ENCODE peak calls at places on chromosomes 7 and 10, in four cellular contexts. Z, I, A and V are unnamed samples.

GRCh38 chr10:30694492-30695228 is 65.1 kb upstream of the LYZL2 start:
- DNase-seq in Z (no peak), I (no peak), A (no peak), V (no peak)

GRCh38 chr7:134452419-134452827 is 6.5 kb downstream of the AKR1B1 start:
- DNase-seq in Z (no peak), I (no peak), A (no peak), V (no peak)

GRCh38 chr7:143258830-143259229 is 4.4 kb upstream of the GSTK1 start:
- DNase-seq in Z (peak), I (no peak), A (no peak), V (no peak)

GRCh38 chr7:98210513-98211220 is 572 bp upstream of the BHLHA15 start:
- DNase-seq in Z (no peak), I (peak), A (no peak), V (no peak)

GRCh38 chr10:6473901-6474370 is 106.1 kb downstream of the PRKCQ start:
- DNase-seq in Z (peak), I (no peak), A (no peak), V (no peak)

GRCh38 chr7:79453558-79454324 is at the start of gene MAGI2:
- DNase-seq in Z (no peak), I (peak), A (peak), V (no peak)

GRCh38 chr7:120813089-120813488 is 44.9 kb downstream of the TSPAN12 start:
- DNase-seq in Z (no peak), I (no peak), A (no peak), V (no peak)

GRCh38 chr10:125160856-125161569 is 650 bp upstream of the CTBP2 start:
- DNase-seq in Z (no peak), I (peak), A (no peak), V (peak)

GRCh38 chr10:110530131-110530831 is 32.6 kb downstream of the DUSP5 start:
- DNase-seq in Z (no peak), I (peak), A (peak), V (peak)

GRCh38 chr10:46268076-46268881 is 18.5 kb upstream of the ANTXRL start:
- DNase-seq in Z (peak), I (no peak), A (no peak), V (no peak)

GRCh38 chr7:83798489-83798888 is 149.6 kb upstream of the SEMA3E start:
- DNase-seq in Z (peak), I (no peak), A (no peak), V (no peak)

GRCh38 chr7:134905375-134905774 is 80.9 kb upstream of the AGBL3 start:
- DNase-seq in Z (no peak), I (no peak), A (no peak), V (no peak)

GRCh38 chr10:103470755-103471653 is 8.0 kb downstream of the CALHM3 start:
- DNase-seq in Z (peak), I (no peak), A (no peak), V (no peak)

GRCh38 chr10:114502071-114502470 is 97.8 kb upstream of the AFAP1L2 start:
- DNase-seq in Z (no peak), I (no peak), A (no peak), V (no peak)

GRCh38 chr7:77253151-77253550 is 53.5 kb upstream of the FGL2 start:
- DNase-seq in Z (no peak), I (no peak), A (no peak), V (no peak)

GRCh38 chr10:124354411-124355382 is 64.0 kb downstream of the OAT start:
- DNase-seq in Z (no peak), I (no peak), A (peak), V (no peak)

GRCh38 chr7:39085189-39085588 is 107.5 kb downstream of the POU6F2 start:
- DNase-seq in Z (no peak), I (no peak), A (no peak), V (no peak)
- TF ChIP-seq SUZ12 in Z (no peak), I (no peak), A (no peak), V (no peak)

GRCh38 chr7:101510297-101510696 is 118.8 kb downstream of the MYL10 start:
- DNase-seq in Z (no peak), I (no peak), A (no peak), V (no peak)

GRCh38 chr7:101507327-101507726 is 121.8 kb downstream of the MYL10 start:
- DNase-seq in Z (no peak), I (no peak), A (no peak), V (no peak)

GRCh38 chr7:101506531-101506930 is 122.6 kb downstream of the MYL10 start:
- DNase-seq in Z (no peak), I (no peak), A (no peak), V (no peak)

GRCh38 chr7:101511965-101512364 is 117.1 kb downstream of the MYL10 start:
- DNase-seq in Z (no peak), I (no peak), A (no peak), V (no peak)

DNA sequence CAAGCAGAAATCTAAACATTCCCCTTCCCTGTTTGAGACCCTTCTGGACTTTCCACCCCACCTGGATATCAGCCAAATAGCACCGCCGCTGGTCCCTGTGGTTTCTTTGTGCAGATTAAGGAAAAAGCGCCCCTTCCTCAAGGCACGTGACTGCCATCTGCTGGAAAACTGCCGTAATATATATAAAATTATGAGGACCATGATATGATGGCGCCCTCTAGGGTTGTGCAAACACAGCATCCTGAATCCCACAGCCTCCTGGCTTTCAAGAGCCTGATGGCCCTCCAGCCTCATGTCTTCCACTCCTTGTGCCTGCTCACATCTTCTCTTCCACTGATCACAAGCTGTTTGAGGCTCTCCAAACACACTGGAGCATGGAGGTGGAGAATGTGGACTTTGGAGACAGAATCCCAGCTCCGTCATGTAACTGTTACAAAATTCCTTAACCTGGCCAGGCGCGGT is 121.3 kb downstream of the MYL10 start:
- DNase-seq in Z (no peak), I (peak), A (peak), V (peak)
- TF ChIP-seq ZNF274 in Z (no peak), I (no peak), A (no peak), V (no peak)

DNA sequence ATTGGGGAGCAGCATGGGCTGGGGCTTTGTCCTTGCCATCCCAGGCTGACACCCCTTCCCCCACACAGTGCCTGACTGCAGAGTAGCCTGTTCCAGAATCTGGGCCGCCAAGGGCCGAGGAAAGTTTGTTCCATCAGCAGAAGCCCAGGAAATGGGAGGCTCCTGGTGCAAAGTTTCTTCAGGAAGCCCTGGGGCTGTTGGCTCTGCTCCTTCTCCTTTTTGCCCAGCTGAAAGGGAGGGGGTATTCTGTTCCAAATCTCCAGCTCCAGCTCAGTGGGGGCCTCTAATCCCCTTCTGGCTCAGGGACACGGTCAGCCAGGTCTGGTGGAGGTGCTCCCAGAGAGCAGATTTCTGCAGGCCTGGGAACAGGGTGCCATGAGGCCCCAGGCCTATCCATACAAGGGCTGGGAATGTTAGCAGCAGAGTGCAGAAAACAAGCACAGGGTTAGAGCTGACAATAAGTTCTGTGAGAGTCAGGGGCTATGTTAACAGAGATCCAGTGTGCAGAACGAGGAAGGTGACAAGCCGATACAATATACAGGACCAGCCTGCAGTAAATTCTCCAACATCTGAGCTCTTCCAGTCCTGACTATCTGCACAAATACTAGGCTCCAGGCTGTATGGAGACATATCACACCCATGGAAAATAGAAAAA is 399.5 kb downstream of the RPS24 start:
- DNase-seq in Z (no peak), I (no peak), A (no peak), V (no peak)
- TF ChIP-seq SUZ12 in Z (no peak), I (no peak), A (no peak), V (no peak)

GRCh38 chr10:83469719-83470336 is 669.5 kb upstream of the GHITM start:
- DNase-seq in Z (no peak), I (no peak), A (no peak), V (no peak)
- TF ChIP-seq ZNF274 in Z (no peak), I (no peak), A (no peak), V (no peak)

GRCh38 chr7:127751723-127752448 is 99.9 kb downstream of the SND1 start:
- DNase-seq in Z (no peak), I (no peak), A (no peak), V (no peak)

GRCh38 chr7:127755529-127755928 is 103.5 kb downstream of the SND1 start:
- DNase-seq in Z (no peak), I (no peak), A (no peak), V (no peak)

GRCh38 chr7:127755965-127756364 is 104.0 kb downstream of the SND1 start:
- DNase-seq in Z (no peak), I (no peak), A (no peak), V (no peak)

GRCh38 chr7:127752829-127753228 is 100.8 kb downstream of the SND1 start:
- DNase-seq in Z (no peak), I (no peak), A (no peak), V (no peak)

DNA sequence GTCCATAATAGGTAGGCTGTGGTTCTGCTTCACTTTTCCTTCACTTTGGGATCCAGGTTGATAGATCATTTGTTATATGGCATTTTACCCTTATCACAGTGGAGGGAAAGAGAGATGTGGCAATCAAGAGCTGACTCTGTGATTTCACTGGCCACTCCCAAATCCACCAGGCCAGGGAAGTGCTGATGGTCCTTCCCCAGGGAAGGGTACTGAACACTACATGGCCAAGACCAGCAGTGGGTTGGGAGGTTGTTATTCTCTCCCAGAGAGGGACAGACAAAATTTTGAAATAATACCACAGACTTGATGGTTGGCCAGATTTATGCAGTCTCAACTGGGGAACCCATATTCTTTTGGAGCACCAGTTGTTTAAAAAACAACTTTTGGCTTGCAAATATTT is 102.5 kb downstream of the SND1 start:
- DNase-seq in Z (no peak), I (no peak), A (no peak), V (no peak)
- TF ChIP-seq SUZ12 in Z (no peak), I (no peak), A (no peak), V (no peak)